ENCODE peak calls at places on chromosomes 13 and 19, in four cellular contexts. J is K562, X is HL-60, F is GM12878. S is an unnamed sample.

GRCh38 chr19:7862413-7862951 is 11.7 kb downstream of the PRR36 start:
- DNase-seq in X (peak; percentile 44), J (peak; percentile 93), F (no peak), S (peak; percentile 87)

GRCh38 chr19:2064788-2065524 is 13.9 kb upstream of the MKNK2 start:
- DNase-seq in J (no peak), F (no peak), X (no peak), S (no peak)

GRCh38 chr19:13155472-13156284 is 5.5 kb downstream of the IER2 start:
- DNase-seq in J (peak; percentile 88), F (no peak), X (peak; percentile 80), S (no peak)

GRCh38 chr13:99796175-99796819 is 175.3 kb downstream of the ZIC5 start:
- DNase-seq in F (no peak), J (peak; percentile 61), X (peak; percentile 25), S (peak; percentile 13)

GRCh38 chr13:80251403-80251802 is 89.5 kb downstream of the SPRY2 start:
- DNase-seq in F (no peak), X (peak; percentile 37), J (peak; percentile 7), S (no peak)

GRCh38 chr19:33177417-33177976 is 16.6 kb upstream of the LRP3 start:
- DNase-seq in F (no peak), X (peak; percentile 80), J (no peak), S (no peak)

GRCh38 chr19:45351401-45351952 is 10.9 kb downstream of the KLC3 start:
- DNase-seq in F (no peak), X (no peak), J (no peak), S (no peak)

GRCh38 chr13:99605417-99606321 is 104.4 kb downstream of the TM9SF2 start:
- DNase-seq in F (no peak), X (peak; percentile 69), J (peak; percentile 32), S (peak; percentile 35)

GRCh38 chr19:12833747-12834417 is 497 bp downstream of the RTBDN start:
- DNase-seq in J (peak; percentile 78), X (no peak), F (no peak), S (no peak)

GRCh38 chr13:98173431-98173921 is 3.6 kb downstream of the RNF113B start:
- DNase-seq in F (no peak), J (no peak), X (no peak), S (no peak)

GRCh38 chr13:76882431-76882830 is 3.8 kb downstream of the KCTD12 start:
- DNase-seq in X (peak; percentile 89), J (no peak), F (no peak), S (no peak)
- TF ChIP-seq POLR2AphosphoS5 in X (peak; percentile 99), J (no peak), F (no peak), S (no peak)

DNA sequence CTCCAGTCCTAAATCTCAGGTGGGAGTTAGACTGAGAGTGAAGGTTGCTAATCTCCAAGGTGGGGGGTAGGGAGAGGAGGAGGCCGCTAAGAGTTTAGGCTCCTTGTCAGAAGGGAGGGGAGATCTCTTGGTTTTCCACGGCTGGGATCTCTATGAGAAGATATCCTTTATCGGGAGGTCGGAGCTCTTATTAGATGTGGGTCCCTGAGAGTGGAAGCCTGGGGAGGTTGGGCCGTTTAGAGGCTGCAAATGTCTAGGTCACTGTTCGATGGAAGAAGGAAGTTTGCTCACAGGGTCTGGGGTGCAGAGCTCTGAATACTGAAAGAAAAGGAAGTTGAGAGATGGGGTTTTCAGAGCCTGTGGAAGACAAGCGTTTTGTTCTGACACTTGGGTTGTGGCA is 3.8 kb downstream of the MYADM start:
- DNase-seq in F (no peak), X (peak; percentile 80), J (no peak), S (no peak)
- TF ChIP-seq SPI1 in F (no peak), X (no peak), J (no peak), S (no peak)

DNA sequence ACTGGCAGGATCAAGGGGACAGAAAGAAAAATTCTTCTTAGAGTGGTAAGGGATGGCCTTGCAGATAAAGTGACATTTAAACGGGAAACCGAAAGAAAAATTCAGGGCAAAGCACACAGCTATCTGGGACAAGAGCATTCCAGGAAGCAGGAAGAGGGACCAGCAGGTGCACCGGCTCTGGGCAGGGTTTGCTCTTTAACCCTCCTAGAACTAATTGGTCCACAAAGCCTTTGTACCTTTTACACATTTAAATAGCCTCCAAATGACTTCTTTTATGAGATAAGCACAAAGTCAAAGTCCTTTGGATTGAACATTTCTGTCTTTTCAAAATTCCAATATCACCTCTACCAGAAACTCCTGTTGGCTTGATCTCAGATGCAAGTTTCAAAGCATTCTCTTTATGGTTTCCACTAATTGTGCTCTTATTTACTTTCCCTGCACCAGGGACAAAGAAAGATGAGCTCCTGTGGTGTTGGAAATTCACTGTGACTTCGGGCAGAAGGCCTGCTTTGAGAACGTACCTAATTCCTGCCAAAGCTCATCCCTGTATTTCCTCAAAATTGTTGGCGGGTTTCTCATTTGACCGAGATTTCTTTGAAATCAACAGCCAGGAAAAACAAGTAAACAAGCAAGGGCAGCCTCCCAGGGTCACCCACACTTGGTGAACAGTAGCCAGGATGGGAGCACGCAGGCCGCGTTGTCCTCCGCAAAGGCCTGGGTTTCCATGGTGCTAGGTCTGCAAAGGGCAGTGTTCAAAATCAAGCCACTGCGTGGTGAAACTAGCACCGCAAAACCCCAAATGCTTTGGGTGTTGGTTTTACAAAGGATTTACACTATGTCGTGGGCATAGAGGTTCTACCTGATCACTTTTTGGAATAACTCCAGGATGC is 98.6 kb downstream of the IRS2 start:
- DNase-seq in J (no peak), F (no peak), X (no peak), S (no peak)
- TF ChIP-seq POLR2AphosphoS5 in J (no peak), F (no peak), X (no peak), S (no peak)

DNA sequence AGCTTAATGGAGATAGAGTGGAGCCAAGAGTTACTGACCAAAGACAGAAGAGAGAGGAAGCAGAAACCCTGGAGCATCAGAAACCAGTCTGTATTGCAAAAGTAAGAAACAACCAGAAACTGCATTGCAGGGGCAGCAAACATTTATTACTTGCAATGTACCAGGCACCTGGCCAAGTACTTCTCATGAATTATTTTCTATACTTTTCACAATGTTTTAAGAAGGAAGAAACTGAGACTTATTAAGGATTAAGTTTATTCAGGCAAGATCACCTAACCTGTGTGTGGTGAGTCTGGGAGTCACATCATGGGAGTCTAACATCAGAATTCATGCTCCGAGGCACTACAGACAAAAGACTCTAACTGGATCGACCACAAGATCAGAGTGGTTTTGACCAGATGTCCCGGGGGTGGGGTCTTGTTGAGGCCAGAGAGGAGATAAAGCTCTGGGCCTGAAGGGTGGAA is 47.4 kb downstream of the TNFRSF19 start:
- DNase-seq in X (no peak), J (peak; percentile 1), F (no peak), S (no peak)
- TF ChIP-seq SPI1 in X (no peak), J (no peak), F (no peak), S (no peak)

GRCh38 chr19:35006342-35006998 is 6.3 kb downstream of the GRAMD1A start:
- DNase-seq in X (no peak), F (no peak), J (no peak), S (no peak)
- TF ChIP-seq POLR2AphosphoS5 in X (peak; percentile 11), F (no peak), J (no peak), S (no peak)

S was measured in GM12891.